ENCODE peak calls at places on chromosomes 6 and 20, in seven cellular contexts. T, O, A, I, E, M and N are unnamed samples.

GRCh38 chr6:144898741-144899140 is 613.6 kb downstream of the UTRN start:
- DNase-seq in E (no peak), O (no peak), A (no peak), I (no peak), T (no peak), M (no peak), N (no peak)

GRCh38 chr6:7401103-7401502 is 11.5 kb downstream of the RIOK1 start:
- DNase-seq in A (no peak), I (no peak), E (no peak), T (no peak), M (no peak), O (no peak), N (no peak)

GRCh38 chr20:47051936-47052566 is 157.4 kb downstream of the EYA2 start:
- DNase-seq in A (no peak), E (no peak), M (no peak), I (no peak), T (no peak), O (no peak), N (no peak)

GRCh38 chr6:154319231-154319858 is 37.3 kb downstream of the IPCEF1 start:
- DNase-seq in A (no peak), T (peak; percentile 89), M (no peak), O (no peak), E (peak; percentile 16), I (no peak), N (peak; percentile 69)

GRCh38 chr6:161480416-161481165 is 206.7 kb upstream of the AGPAT4 start:
- DNase-seq in O (no peak), I (no peak), E (no peak), A (no peak), T (no peak), M (no peak), N (no peak)

GRCh38 chr20:35597186-35597585 is 18.4 kb upstream of the SPAG4 start:
- DNase-seq in T (no peak), A (no peak), O (no peak), I (no peak), M (no peak), E (no peak), N (no peak)

GRCh38 chr6:53616450-53617357 is 48.9 kb downstream of the KLHL31 start:
- DNase-seq in A (no peak), M (no peak), T (no peak), I (peak; percentile 50), E (no peak), O (no peak), N (no peak)

GRCh38 chr6:111985202-111985731 is 68.6 kb upstream of the CCN6 start:
- DNase-seq in O (peak; percentile 72), A (no peak), T (peak; percentile 63), E (no peak), M (no peak), I (no peak), N (peak; percentile 59)